ENCODE peak calls at places on chromosomes 13 and 19, in six cellular contexts. G is HFF-Myc; L is GM12865; Y is Ammon's horn; X is activated T-cell treated with anti-CD3 and anti-CD28 coated beads, Interleukin-2, amount 50 U/mL, for 1 hour; W is uterus. D is an unnamed sample.

GRCh38 chr19:50173144-50173543 is 10.1 kb upstream of the IZUMO2 start:
- DNase-seq in Y (no peak), X (no peak), G (no peak), L (peak), W (no peak), D (no peak)

GRCh38 chr19:32977269-32977668 is 5.2 kb downstream of the FAAP24 start:
- DNase-seq in X (no peak), Y (no peak), G (no peak), W (no peak), L (no peak), D (no peak)

GRCh38 chr13:108146642-108147041 is 68.7 kb downstream of the LIG4 start:
- DNase-seq in X (no peak), W (no peak), G (no peak), L (no peak), Y (no peak), D (no peak)

GRCh38 chr13:20231839-20232555 is at the start of gene GJB6:
- DNase-seq in G (no peak), Y (no peak), W (no peak), L (no peak), X (peak), D (no peak)

GRCh38 chr13:44764334-44764733 is 188.2 kb upstream of the TSC22D1 start:
- DNase-seq in L (no peak), Y (no peak), G (no peak), X (no peak), W (no peak), D (no peak)

GRCh38 chr19:21439372-21439771 is 42.4 kb downstream of the ZNF493 start:
- DNase-seq in X (no peak), Y (no peak), L (no peak), W (peak), G (no peak), D (no peak)

GRCh38 chr13:99908129-99908805 is 63.3 kb downstream of the ZIC5 start:
- DNase-seq in W (no peak), X (no peak), Y (no peak), L (no peak), G (no peak), D (no peak)

GRCh38 chr19:6048808-6049405 is 61.4 kb downstream of the RFX2 start:
- DNase-seq in W (peak), Y (peak), G (no peak), L (peak), X (peak), D (peak)

GRCh38 chr19:50607874-50608785 is 31.6 kb downstream of the SYT3 start:
- DNase-seq in W (peak), G (peak), X (peak), Y (peak), L (peak), D (peak)

GRCh38 chr19:40607311-40607871 is 6.2 kb downstream of the LTBP4 start:
- DNase-seq in L (no peak), G (no peak), X (no peak), W (no peak), Y (no peak), D (no peak)

GRCh38 chr13:42992585-42993122 is 613 bp upstream of the EPSTI1 start:
- DNase-seq in W (no peak), Y (no peak), X (no peak), L (peak), G (no peak), D (peak)

GRCh38 chr13:60260440-60260839 is 96.7 kb upstream of the DIAPH3 start:
- DNase-seq in W (no peak), L (no peak), G (no peak), Y (no peak), X (no peak), D (peak)

GRCh38 chr13:93721483-93721882 is 494.9 kb downstream of the GPC6 start:
- DNase-seq in G (no peak), W (no peak), Y (no peak), X (no peak), L (no peak), D (no peak)

GRCh38 chr13:28618595-28618994 is 40.3 kb upstream of the POMP start:
- DNase-seq in Y (no peak), L (no peak), X (no peak), G (no peak), W (no peak), D (no peak)

GRCh38 chr13:25037057-25037813 is 58.7 kb upstream of the PABPC3 start:
- DNase-seq in L (peak), Y (peak), X (no peak), G (peak), W (no peak), D (peak)

GRCh38 chr19:32258167-32258566 is 87.2 kb upstream of the ZNF507 start:
- DNase-seq in G (no peak), L (no peak), W (no peak), X (no peak), Y (no peak), D (no peak)